ENCODE peak calls at places on chromosomes 12 and 14, in five cellular contexts. One of them, this sample, is unnamed.
A peak's percentile ranks its signal among the peaks of the same experiment; 100 is the strongest.

GRCh38 chr12:96041181-96041580 is 5.8 kb upstream of the LTA4H start:
- DNase-seq in upper lobe of left lung: no peak
- DNase-seq in NCI-H1694 treated with DMSO at 0.1 percent for 48 hours: no peak
- DNase-seq in renal cortical epithelial cell: no peak
- DNase-seq in stimulated activated CD8-positive, alpha-beta memory T cell treated with anti-CD3 and anti-CD28 coated beads, Interleukin-15, amount 100 ng/mL, for 24 hours: no peak
- DNase-seq in this sample: no peak

GRCh38 chr12:122079038-122079531 is 529 bp downstream of the MLXIP start:
- DNase-seq in upper lobe of left lung: peak; percentile 51
- DNase-seq in NCI-H1694 treated with DMSO at 0.1 percent for 48 hours: no peak
- DNase-seq in renal cortical epithelial cell: no peak
- DNase-seq in stimulated activated CD8-positive, alpha-beta memory T cell treated with anti-CD3 and anti-CD28 coated beads, Interleukin-15, amount 100 ng/mL, for 24 hours: no peak
- DNase-seq in this sample: no peak

GRCh38 chr12:15580431-15580830 is 208.8 kb downstream of the EPS8 start:
- DNase-seq in upper lobe of left lung: no peak
- DNase-seq in NCI-H1694 treated with DMSO at 0.1 percent for 48 hours: no peak
- DNase-seq in renal cortical epithelial cell: no peak
- DNase-seq in stimulated activated CD8-positive, alpha-beta memory T cell treated with anti-CD3 and anti-CD28 coated beads, Interleukin-15, amount 100 ng/mL, for 24 hours: no peak
- DNase-seq in this sample: no peak

GRCh38 chr14:35378638-35379568 is 25.6 kb downstream of the NFKBIA start:
- DNase-seq in upper lobe of left lung: no peak
- DNase-seq in NCI-H1694 treated with DMSO at 0.1 percent for 48 hours: no peak
- DNase-seq in renal cortical epithelial cell: no peak
- DNase-seq in stimulated activated CD8-positive, alpha-beta memory T cell treated with anti-CD3 and anti-CD28 coated beads, Interleukin-15, amount 100 ng/mL, for 24 hours: no peak
- DNase-seq in this sample: no peak

GRCh38 chr12:71270057-71270456 is 112.3 kb upstream of the TSPAN8 start:
- DNase-seq in upper lobe of left lung: no peak
- DNase-seq in NCI-H1694 treated with DMSO at 0.1 percent for 48 hours: no peak
- DNase-seq in renal cortical epithelial cell: no peak
- DNase-seq in stimulated activated CD8-positive, alpha-beta memory T cell treated with anti-CD3 and anti-CD28 coated beads, Interleukin-15, amount 100 ng/mL, for 24 hours: no peak
- DNase-seq in this sample: no peak

GRCh38 chr14:63308723-63309317 is 9.9 kb downstream of the GPHB5 start:
- DNase-seq in upper lobe of left lung: no peak
- DNase-seq in NCI-H1694 treated with DMSO at 0.1 percent for 48 hours: peak; percentile 15
- DNase-seq in renal cortical epithelial cell: peak; percentile 12
- DNase-seq in stimulated activated CD8-positive, alpha-beta memory T cell treated with anti-CD3 and anti-CD28 coated beads, Interleukin-15, amount 100 ng/mL, for 24 hours: no peak
- DNase-seq in this sample: no peak

GRCh38 chr12:15323530-15323929 is 1.2 kb downstream of the PTPRO start:
- DNase-seq in upper lobe of left lung: no peak
- DNase-seq in NCI-H1694 treated with DMSO at 0.1 percent for 48 hours: no peak
- DNase-seq in renal cortical epithelial cell: peak; percentile 26
- DNase-seq in stimulated activated CD8-positive, alpha-beta memory T cell treated with anti-CD3 and anti-CD28 coated beads, Interleukin-15, amount 100 ng/mL, for 24 hours: no peak
- DNase-seq in this sample: no peak

GRCh38 chr12:18932715-18933114 is 194.8 kb downstream of the CAPZA3 start:
- DNase-seq in upper lobe of left lung: no peak
- DNase-seq in NCI-H1694 treated with DMSO at 0.1 percent for 48 hours: no peak
- DNase-seq in renal cortical epithelial cell: no peak
- DNase-seq in stimulated activated CD8-positive, alpha-beta memory T cell treated with anti-CD3 and anti-CD28 coated beads, Interleukin-15, amount 100 ng/mL, for 24 hours: no peak
- DNase-seq in this sample: no peak

GRCh38 chr14:68898248-68899032 is 80.7 kb downstream of the ACTN1 start:
- DNase-seq in upper lobe of left lung: no peak
- DNase-seq in NCI-H1694 treated with DMSO at 0.1 percent for 48 hours: no peak
- DNase-seq in renal cortical epithelial cell: no peak
- DNase-seq in stimulated activated CD8-positive, alpha-beta memory T cell treated with anti-CD3 and anti-CD28 coated beads, Interleukin-15, amount 100 ng/mL, for 24 hours: no peak
- DNase-seq in this sample: no peak

GRCh38 chr14:102900631-102901571 is 21.6 kb upstream of the AMN start:
- DNase-seq in upper lobe of left lung: no peak
- DNase-seq in NCI-H1694 treated with DMSO at 0.1 percent for 48 hours: no peak
- DNase-seq in renal cortical epithelial cell: no peak
- DNase-seq in stimulated activated CD8-positive, alpha-beta memory T cell treated with anti-CD3 and anti-CD28 coated beads, Interleukin-15, amount 100 ng/mL, for 24 hours: no peak
- DNase-seq in this sample: no peak

GRCh38 chr12:3832738-3833137 is 40.5 kb downstream of the PARP11 start:
- DNase-seq in upper lobe of left lung: no peak
- DNase-seq in NCI-H1694 treated with DMSO at 0.1 percent for 48 hours: no peak
- DNase-seq in renal cortical epithelial cell: no peak
- DNase-seq in stimulated activated CD8-positive, alpha-beta memory T cell treated with anti-CD3 and anti-CD28 coated beads, Interleukin-15, amount 100 ng/mL, for 24 hours: no peak
- DNase-seq in this sample: no peak

GRCh38 chr12:113664224-113664681 is 192.6 kb upstream of the LHX5 start:
- DNase-seq in upper lobe of left lung: no peak
- DNase-seq in NCI-H1694 treated with DMSO at 0.1 percent for 48 hours: no peak
- DNase-seq in renal cortical epithelial cell: no peak
- DNase-seq in stimulated activated CD8-positive, alpha-beta memory T cell treated with anti-CD3 and anti-CD28 coated beads, Interleukin-15, amount 100 ng/mL, for 24 hours: no peak
- DNase-seq in this sample: no peak

GRCh38 chr12:132239392-132239791 is 90.0 kb downstream of the GALNT9 start:
- DNase-seq in upper lobe of left lung: no peak
- DNase-seq in NCI-H1694 treated with DMSO at 0.1 percent for 48 hours: no peak
- DNase-seq in renal cortical epithelial cell: no peak
- DNase-seq in stimulated activated CD8-positive, alpha-beta memory T cell treated with anti-CD3 and anti-CD28 coated beads, Interleukin-15, amount 100 ng/mL, for 24 hours: no peak
- DNase-seq in this sample: no peak

GRCh38 chr12:114311966-114312365 is 94.0 kb downstream of the TBX5 start:
- DNase-seq in upper lobe of left lung: no peak
- DNase-seq in NCI-H1694 treated with DMSO at 0.1 percent for 48 hours: no peak
- DNase-seq in renal cortical epithelial cell: no peak
- DNase-seq in stimulated activated CD8-positive, alpha-beta memory T cell treated with anti-CD3 and anti-CD28 coated beads, Interleukin-15, amount 100 ng/mL, for 24 hours: no peak
- DNase-seq in this sample: no peak

GRCh38 chr14:53924754-53925153 is 31.9 kb downstream of the BMP4 start:
- DNase-seq in upper lobe of left lung: no peak
- DNase-seq in NCI-H1694 treated with DMSO at 0.1 percent for 48 hours: no peak
- DNase-seq in renal cortical epithelial cell: peak; percentile 100
- DNase-seq in stimulated activated CD8-positive, alpha-beta memory T cell treated with anti-CD3 and anti-CD28 coated beads, Interleukin-15, amount 100 ng/mL, for 24 hours: no peak
- DNase-seq in this sample: no peak

GRCh38 chr12:62600038-62600437 is 133.4 kb downstream of the MON2 start:
- DNase-seq in upper lobe of left lung: no peak
- DNase-seq in NCI-H1694 treated with DMSO at 0.1 percent for 48 hours: no peak
- DNase-seq in renal cortical epithelial cell: no peak
- DNase-seq in stimulated activated CD8-positive, alpha-beta memory T cell treated with anti-CD3 and anti-CD28 coated beads, Interleukin-15, amount 100 ng/mL, for 24 hours: no peak
- DNase-seq in this sample: no peak

GRCh38 chr12:65740873-65741600 is 83.2 kb upstream of the HMGA2 start:
- DNase-seq in upper lobe of left lung: no peak
- DNase-seq in NCI-H1694 treated with DMSO at 0.1 percent for 48 hours: no peak
- DNase-seq in renal cortical epithelial cell: peak; percentile 44
- DNase-seq in stimulated activated CD8-positive, alpha-beta memory T cell treated with anti-CD3 and anti-CD28 coated beads, Interleukin-15, amount 100 ng/mL, for 24 hours: peak; percentile 30
- DNase-seq in this sample: peak; percentile 76

GRCh38 chr12:3533703-3534386 is 42.8 kb downstream of the PRMT8 start:
- DNase-seq in upper lobe of left lung: peak; percentile 51
- DNase-seq in NCI-H1694 treated with DMSO at 0.1 percent for 48 hours: peak; percentile 71
- DNase-seq in renal cortical epithelial cell: no peak
- DNase-seq in stimulated activated CD8-positive, alpha-beta memory T cell treated with anti-CD3 and anti-CD28 coated beads, Interleukin-15, amount 100 ng/mL, for 24 hours: no peak
- DNase-seq in this sample: peak; percentile 55

GRCh38 chr12:131494141-131494733 is 216.7 kb upstream of the SFSWAP start:
- DNase-seq in upper lobe of left lung: no peak
- DNase-seq in NCI-H1694 treated with DMSO at 0.1 percent for 48 hours: no peak
- DNase-seq in renal cortical epithelial cell: no peak
- DNase-seq in stimulated activated CD8-positive, alpha-beta memory T cell treated with anti-CD3 and anti-CD28 coated beads, Interleukin-15, amount 100 ng/mL, for 24 hours: no peak
- DNase-seq in this sample: no peak

GRCh38 chr14:88128811-88129210 is 123.9 kb downstream of the GPR65 start:
- DNase-seq in upper lobe of left lung: peak; percentile 57
- DNase-seq in NCI-H1694 treated with DMSO at 0.1 percent for 48 hours: no peak
- DNase-seq in renal cortical epithelial cell: no peak
- DNase-seq in stimulated activated CD8-positive, alpha-beta memory T cell treated with anti-CD3 and anti-CD28 coated beads, Interleukin-15, amount 100 ng/mL, for 24 hours: no peak
- DNase-seq in this sample: no peak

GRCh38 chr12:46450279-46450748 is 77.7 kb upstream of the SLC38A2 start:
- DNase-seq in upper lobe of left lung: peak; percentile 54
- DNase-seq in NCI-H1694 treated with DMSO at 0.1 percent for 48 hours: no peak
- DNase-seq in renal cortical epithelial cell: peak; percentile 54
- DNase-seq in stimulated activated CD8-positive, alpha-beta memory T cell treated with anti-CD3 and anti-CD28 coated beads, Interleukin-15, amount 100 ng/mL, for 24 hours: no peak
- DNase-seq in this sample: no peak

GRCh38 chr12:109567967-109568366 is 5.3 kb downstream of the MMAB start:
- DNase-seq in upper lobe of left lung: no peak
- DNase-seq in NCI-H1694 treated with DMSO at 0.1 percent for 48 hours: no peak
- DNase-seq in renal cortical epithelial cell: no peak
- DNase-seq in stimulated activated CD8-positive, alpha-beta memory T cell treated with anti-CD3 and anti-CD28 coated beads, Interleukin-15, amount 100 ng/mL, for 24 hours: no peak
- DNase-seq in this sample: no peak

GRCh38 chr12:57549909-57550627 is at the start of gene KIF5A:
- DNase-seq in upper lobe of left lung: peak; percentile 28
- DNase-seq in NCI-H1694 treated with DMSO at 0.1 percent for 48 hours: peak; percentile 30
- DNase-seq in renal cortical epithelial cell: no peak
- DNase-seq in stimulated activated CD8-positive, alpha-beta memory T cell treated with anti-CD3 and anti-CD28 coated beads, Interleukin-15, amount 100 ng/mL, for 24 hours: peak; percentile 30
- DNase-seq in this sample: no peak

GRCh38 chr14:77186911-77187648 is 5.5 kb downstream of the TMEM63C start:
- DNase-seq in upper lobe of left lung: peak; percentile 26
- DNase-seq in NCI-H1694 treated with DMSO at 0.1 percent for 48 hours: no peak
- DNase-seq in renal cortical epithelial cell: peak; percentile 77
- DNase-seq in stimulated activated CD8-positive, alpha-beta memory T cell treated with anti-CD3 and anti-CD28 coated beads, Interleukin-15, amount 100 ng/mL, for 24 hours: no peak
- DNase-seq in this sample: no peak

GRCh38 chr12:62170241-62170640 is 90.0 kb upstream of the USP15 start:
- DNase-seq in upper lobe of left lung: no peak
- DNase-seq in NCI-H1694 treated with DMSO at 0.1 percent for 48 hours: no peak
- DNase-seq in renal cortical epithelial cell: no peak
- DNase-seq in stimulated activated CD8-positive, alpha-beta memory T cell treated with anti-CD3 and anti-CD28 coated beads, Interleukin-15, amount 100 ng/mL, for 24 hours: no peak
- DNase-seq in this sample: no peak

GRCh38 chr12:95017482-95017881 is 14.0 kb upstream of the NDUFA12 start:
- DNase-seq in upper lobe of left lung: no peak
- DNase-seq in NCI-H1694 treated with DMSO at 0.1 percent for 48 hours: no peak
- DNase-seq in renal cortical epithelial cell: no peak
- DNase-seq in stimulated activated CD8-positive, alpha-beta memory T cell treated with anti-CD3 and anti-CD28 coated beads, Interleukin-15, amount 100 ng/mL, for 24 hours: no peak
- DNase-seq in this sample: no peak

GRCh38 chr12:108337235-108338223 is 1.6 kb downstream of the CMKLR1 start:
- DNase-seq in upper lobe of left lung: peak; percentile 37
- DNase-seq in NCI-H1694 treated with DMSO at 0.1 percent for 48 hours: no peak
- DNase-seq in renal cortical epithelial cell: peak; percentile 5
- DNase-seq in stimulated activated CD8-positive, alpha-beta memory T cell treated with anti-CD3 and anti-CD28 coated beads, Interleukin-15, amount 100 ng/mL, for 24 hours: no peak
- DNase-seq in this sample: peak; percentile 30

GRCh38 chr14:92352158-92352985 is 29.4 kb downstream of the SLC24A4 start:
- DNase-seq in upper lobe of left lung: peak; percentile 35
- DNase-seq in NCI-H1694 treated with DMSO at 0.1 percent for 48 hours: peak; percentile 67
- DNase-seq in renal cortical epithelial cell: no peak
- DNase-seq in stimulated activated CD8-positive, alpha-beta memory T cell treated with anti-CD3 and anti-CD28 coated beads, Interleukin-15, amount 100 ng/mL, for 24 hours: no peak
- DNase-seq in this sample: no peak

GRCh38 chr12:100346660-100347059 is 10.2 kb upstream of the SLC17A8 start:
- DNase-seq in upper lobe of left lung: no peak
- DNase-seq in NCI-H1694 treated with DMSO at 0.1 percent for 48 hours: no peak
- DNase-seq in renal cortical epithelial cell: no peak
- DNase-seq in stimulated activated CD8-positive, alpha-beta memory T cell treated with anti-CD3 and anti-CD28 coated beads, Interleukin-15, amount 100 ng/mL, for 24 hours: no peak
- DNase-seq in this sample: no peak

GRCh38 chr14:89750909-89751502 is 203.5 kb downstream of the EFCAB11 start:
- DNase-seq in upper lobe of left lung: no peak
- DNase-seq in NCI-H1694 treated with DMSO at 0.1 percent for 48 hours: no peak
- DNase-seq in renal cortical epithelial cell: no peak
- DNase-seq in stimulated activated CD8-positive, alpha-beta memory T cell treated with anti-CD3 and anti-CD28 coated beads, Interleukin-15, amount 100 ng/mL, for 24 hours: no peak
- DNase-seq in this sample: no peak

GRCh38 chr12:109547286-109547685 is 26.0 kb downstream of the MMAB start:
- DNase-seq in upper lobe of left lung: no peak
- DNase-seq in NCI-H1694 treated with DMSO at 0.1 percent for 48 hours: no peak
- DNase-seq in renal cortical epithelial cell: no peak
- DNase-seq in stimulated activated CD8-positive, alpha-beta memory T cell treated with anti-CD3 and anti-CD28 coated beads, Interleukin-15, amount 100 ng/mL, for 24 hours: no peak
- DNase-seq in this sample: no peak

GRCh38 chr12:54521291-54522062 is 23.9 kb downstream of the NCKAP1L start:
- DNase-seq in upper lobe of left lung: no peak
- DNase-seq in NCI-H1694 treated with DMSO at 0.1 percent for 48 hours: no peak
- DNase-seq in renal cortical epithelial cell: no peak
- DNase-seq in stimulated activated CD8-positive, alpha-beta memory T cell treated with anti-CD3 and anti-CD28 coated beads, Interleukin-15, amount 100 ng/mL, for 24 hours: no peak
- DNase-seq in this sample: no peak

GRCh38 chr12:48997719-48998496 is 1.3 kb downstream of the DDN start:
- DNase-seq in upper lobe of left lung: no peak
- DNase-seq in NCI-H1694 treated with DMSO at 0.1 percent for 48 hours: no peak
- DNase-seq in renal cortical epithelial cell: no peak
- DNase-seq in stimulated activated CD8-positive, alpha-beta memory T cell treated with anti-CD3 and anti-CD28 coated beads, Interleukin-15, amount 100 ng/mL, for 24 hours: no peak
- DNase-seq in this sample: no peak

This sample was measured in suprapubic skin.